ENCODE peak calls at places on chromosomes 13 and 19, in nine cellular contexts. L, D, B, Q, R, V, C, T and J are unnamed samples.

GRCh38 chr19:29526730-29527499 is 1.1 kb downstream of the VSTM2B start:
- DNase-seq in L (peak; percentile 20), D (no peak), B (peak; percentile 55), Q (peak; percentile 11), R (no peak), V (peak; percentile 73), C (no peak), T (no peak), J (peak; percentile 48)

GRCh38 chr19:46787331-46788100 is 878 bp downstream of the SLC1A5 start:
- DNase-seq in L (no peak), D (no peak), B (peak; percentile 62), Q (no peak), R (peak; percentile 58), V (peak; percentile 66), C (peak; percentile 43), T (peak; percentile 40), J (no peak)

GRCh38 chr13:110387451-110388140 is 80.5 kb downstream of the COL4A2 start:
- DNase-seq in L (no peak), D (no peak), B (peak; percentile 44), Q (no peak), R (no peak), V (peak; percentile 46), C (no peak), T (no peak), J (no peak)

GRCh38 chr19:32581704-32582164 is 744 bp downstream of the PDCD5 start:
- DNase-seq in L (no peak), D (no peak), B (no peak), Q (no peak), R (no peak), V (no peak), C (no peak), T (no peak), J (no peak)

GRCh38 chr19:53332484-53332883 is 1.1 kb upstream of the ZNF845 start:
- DNase-seq in L (no peak), D (no peak), B (no peak), Q (no peak), R (no peak), V (no peak), C (no peak), T (no peak), J (no peak)

GRCh38 chr19:4320419-4320818 is 16.0 kb downstream of the FSD1 start:
- DNase-seq in L (no peak), D (no peak), B (no peak), Q (no peak), R (no peak), V (no peak), C (no peak), T (no peak), J (no peak)

GRCh38 chr19:15479391-15480345 is at the start of gene PGLYRP2:
- DNase-seq in L (peak; percentile 69), D (peak; percentile 5), B (no peak), Q (no peak), R (peak; percentile 43), V (peak; percentile 37), C (no peak), T (no peak), J (no peak)

GRCh38 chr19:6141217-6141616 is 5.8 kb downstream of the ACSBG2 start:
- DNase-seq in L (no peak), D (no peak), B (no peak), Q (no peak), R (no peak), V (no peak), C (no peak), T (no peak), J (no peak)

GRCh38 chr13:80871481-80871880 is 530.6 kb upstream of the SPRY2 start:
- DNase-seq in L (no peak), D (no peak), B (no peak), Q (no peak), R (no peak), V (no peak), C (peak; percentile 29), T (no peak), J (no peak)

GRCh38 chr13:48585456-48585840 is 52.6 kb upstream of the RCBTB2 start:
- DNase-seq in L (peak; percentile 59), D (peak; percentile 52), B (no peak), Q (no peak), R (no peak), V (no peak), C (peak; percentile 6), T (peak; percentile 47), J (no peak)